ENCODE peak calls at places on chromosomes 12 and 14, in seven cellular contexts. Y is A549, L is ovary, O is HepG2, V is esophagus muscularis mucosa, C is tibial nerve, I is K562. J is an unnamed sample.

GRCh38 chr14:95490727-95491451 is 25.6 kb downstream of the SYNE3 start:
- DNase-seq in Y (no peak), L (no peak), O (no peak), V (no peak), C (peak), I (no peak), J (peak)

GRCh38 chr12:86719381-86719780 is 463.2 kb upstream of the MGAT4C start:
- DNase-seq in Y (no peak), L (no peak), O (no peak), V (no peak), C (no peak), I (no peak), J (no peak)

GRCh38 chr12:124630791-124631313 is 63.4 kb upstream of the NCOR2 start:
- DNase-seq in Y (no peak), L (no peak), O (no peak), V (no peak), C (no peak), I (no peak), J (no peak)

GRCh38 chr12:45547822-45548221 is 181.7 kb upstream of the ARID2 start:
- DNase-seq in Y (no peak), L (no peak), O (no peak), V (no peak), C (no peak), I (no peak), J (no peak)

GRCh38 chr14:32330356-32331226 is 1.5 kb downstream of the AKAP6 start:
- DNase-seq in Y (no peak), L (no peak), O (no peak), V (no peak), C (no peak), I (no peak), J (peak)

GRCh38 chr12:30002677-30003076 is 218.9 kb upstream of the TMTC1 start:
- DNase-seq in Y (no peak), L (no peak), O (no peak), V (no peak), C (no peak), I (no peak), J (no peak)

GRCh38 chr12:25072901-25073645 is 121.9 kb downstream of the DNAI7 start:
- DNase-seq in Y (no peak), L (no peak), O (no peak), V (no peak), C (no peak), I (no peak), J (no peak)

GRCh38 chr12:19546027-19546426 is 106.7 kb downstream of the AEBP2 start:
- DNase-seq in Y (no peak), L (no peak), O (no peak), V (no peak), C (peak), I (no peak), J (no peak)

GRCh38 chr12:27517961-27518668 is 5.9 kb upstream of the PPFIBP1 start:
- DNase-seq in Y (no peak), L (no peak), O (no peak), V (no peak), C (no peak), I (no peak), J (no peak)

GRCh38 chr12:81077329-81077685 is 572 bp upstream of the ACSS3 start:
- DNase-seq in Y (no peak), L (peak), O (peak), V (no peak), C (peak), I (no peak), J (no peak)

GRCh38 chr14:95519699-95520098 is 3.2 kb upstream of the SYNE3 start:
- DNase-seq in Y (no peak), L (no peak), O (no peak), V (no peak), C (peak), I (no peak), J (peak)

GRCh38 chr12:113723631-113724030 is 242.5 kb downstream of the RBM19 start:
- DNase-seq in Y (no peak), L (no peak), O (no peak), V (no peak), C (no peak), I (no peak), J (no peak)

GRCh38 chr12:124077730-124078129 is 104.7 kb downstream of the ZNF664 start:
- DNase-seq in Y (no peak), L (no peak), O (no peak), V (no peak), C (no peak), I (no peak), J (no peak)

GRCh38 chr14:55604900-55605418 is 25.0 kb downstream of the KTN1 start:
- DNase-seq in Y (no peak), L (no peak), O (no peak), V (no peak), C (no peak), I (no peak), J (no peak)

GRCh38 chr14:41830679-41831078 is 224.0 kb downstream of the LRFN5 start:
- DNase-seq in Y (no peak), L (peak), O (no peak), V (no peak), C (no peak), I (no peak), J (no peak)

GRCh38 chr12:62977419-62977818 is 42.5 kb upstream of the PPM1H start:
- DNase-seq in Y (no peak), L (no peak), O (no peak), V (no peak), C (no peak), I (no peak), J (peak)

GRCh38 chr12:14410841-14411569 is 45.5 kb downstream of the ATF7IP start:
- DNase-seq in Y (no peak), L (no peak), O (no peak), V (no peak), C (no peak), I (no peak), J (no peak)

GRCh38 chr12:111066744-111067437 is 146.5 kb upstream of the MYL2 start:
- DNase-seq in Y (peak), L (no peak), O (no peak), V (no peak), C (no peak), I (peak), J (no peak)

GRCh38 chr12:117587646-117588287 is 226.3 kb upstream of the NOS1 start:
- DNase-seq in Y (peak), L (peak), O (peak), V (no peak), C (peak), I (peak), J (peak)

GRCh38 chr12:59164991-59165718 is 244.9 kb upstream of the LRIG3 start:
- DNase-seq in Y (peak), L (no peak), O (peak), V (no peak), C (no peak), I (no peak), J (no peak)

GRCh38 chr12:2183556-2184541 is 131.1 kb downstream of the CACNA1C start:
- DNase-seq in Y (no peak), L (no peak), O (peak), V (no peak), C (peak), I (no peak), J (no peak)

GRCh38 chr12:53077030-53077429 is 2.2 kb downstream of the SPRYD3 start:
- DNase-seq in Y (no peak), L (no peak), O (no peak), V (no peak), C (no peak), I (no peak), J (no peak)

GRCh38 chr12:6347367-6348338 is 5.8 kb upstream of the TNFRSF1A start:
- DNase-seq in Y (no peak), L (peak), O (no peak), V (no peak), C (peak), I (no peak), J (no peak)

GRCh38 chr12:5429741-5430557 is 2.0 kb upstream of the NTF3 start:
- DNase-seq in Y (no peak), L (peak), O (no peak), V (peak), C (no peak), I (no peak), J (no peak)

GRCh38 chr12:75991753-75992152 is 39.8 kb downstream of the PHLDA1 start:
- DNase-seq in Y (no peak), L (no peak), O (no peak), V (no peak), C (no peak), I (no peak), J (no peak)

GRCh38 chr12:118514297-118514696 is 137.9 kb downstream of the SUDS3 start:
- DNase-seq in Y (no peak), L (no peak), O (no peak), V (no peak), C (no peak), I (no peak), J (no peak)

GRCh38 chr12:24561882-24562760 is 386.8 kb downstream of the BCAT1 start:
- DNase-seq in Y (peak), L (peak), O (no peak), V (no peak), C (peak), I (no peak), J (peak)

DNA sequence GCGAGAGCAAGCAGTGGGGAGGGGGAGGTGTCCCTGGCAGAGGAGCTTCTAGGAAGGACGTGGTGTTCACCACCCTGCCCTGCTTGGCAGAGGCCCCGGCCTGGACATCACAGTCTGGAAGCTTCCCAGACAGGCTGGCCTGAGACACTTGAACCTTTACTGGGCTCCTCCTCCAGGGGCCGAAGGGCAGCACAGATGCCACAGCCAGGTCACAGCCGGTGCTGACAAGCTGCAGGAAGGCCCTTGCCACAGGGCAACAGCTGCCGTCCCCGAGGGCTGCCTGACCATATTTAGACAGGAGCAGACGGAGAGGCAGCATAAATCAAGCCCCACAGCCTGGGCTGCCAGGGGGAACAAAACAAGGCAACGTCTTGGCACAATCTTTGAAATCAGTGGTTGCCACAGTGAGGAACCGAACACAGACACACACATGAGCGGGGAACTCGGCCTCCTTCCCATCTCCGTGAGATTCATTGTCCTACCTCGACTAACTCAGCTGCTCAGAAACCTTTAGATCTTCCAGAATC is 28.4 kb downstream of the PRIMA1 start:
- DNase-seq in Y (no peak), L (peak), O (no peak), V (no peak), C (no peak), I (no peak), J (peak)
- TF ChIP-seq EP300 in Y (no peak), L (no peak), O (no peak), V (no peak), C (peak), I (no peak), J (peak)

GRCh38 chr14:33715223-33715528 is 235.7 kb downstream of the EGLN3 start:
- DNase-seq in Y (no peak), L (no peak), O (no peak), V (no peak), C (no peak), I (no peak), J (no peak)
- H3K27ac ChIP-seq in Y (no peak), L (no peak), O (no peak), V (no peak), C (no peak), I (no peak), J (no peak)

GRCh38 chr12:119666900-119667576 is 895 bp upstream of the PRKAB1 start:
- DNase-seq in Y (no peak), L (no peak), O (no peak), V (no peak), C (no peak), I (no peak), J (no peak)

GRCh38 chr12:119666226-119666808 is 1.6 kb upstream of the PRKAB1 start:
- DNase-seq in Y (no peak), L (no peak), O (no peak), V (no peak), C (no peak), I (no peak), J (no peak)

GRCh38 chr12:119669744-119670472 is 2.0 kb downstream of the PRKAB1 start:
- DNase-seq in Y (no peak), L (no peak), O (peak), V (no peak), C (no peak), I (no peak), J (peak)

GRCh38 chr12:119668315-119668651 is 350 bp downstream of the PRKAB1 start:
- DNase-seq in Y (no peak), L (no peak), O (no peak), V (no peak), C (no peak), I (no peak), J (no peak)

DNA sequence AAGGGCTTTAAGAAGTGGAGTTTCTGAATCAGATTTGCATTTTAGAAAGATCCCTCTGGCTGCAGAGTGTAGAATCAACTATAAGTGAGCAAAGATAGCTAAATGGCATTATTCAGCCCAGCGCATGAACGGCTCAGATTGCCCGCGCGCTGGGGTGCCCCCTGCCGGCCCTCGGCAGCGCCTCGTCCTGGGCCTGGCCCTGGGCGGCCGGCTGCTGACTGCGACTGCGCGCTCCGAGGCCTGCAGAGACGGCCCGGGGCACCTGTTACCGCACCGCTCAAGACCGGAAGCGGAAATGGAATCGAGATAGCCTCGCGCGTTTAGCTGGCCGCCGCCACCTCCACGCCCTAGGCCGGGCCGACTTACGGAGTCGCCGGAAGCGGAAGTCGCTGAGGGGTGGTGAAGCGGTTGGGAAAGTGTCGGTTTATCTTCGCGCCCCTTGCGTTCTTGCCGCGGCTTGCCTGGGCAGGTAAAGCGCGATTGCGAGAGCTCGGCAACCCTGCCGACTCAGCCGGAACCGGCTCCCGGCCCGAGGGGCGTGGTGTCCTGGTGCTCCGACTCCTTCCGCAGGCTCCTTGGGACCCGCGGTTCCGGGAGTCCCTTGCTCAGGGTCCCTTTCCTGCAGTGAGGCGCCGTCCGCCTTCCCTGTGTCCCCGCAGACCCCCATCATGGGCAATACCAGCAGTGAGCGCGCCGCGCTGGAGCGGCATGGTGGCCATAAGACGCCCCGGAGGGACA is at the start of gene PRKAB1:
- DNase-seq in Y (peak), L (peak), O (peak), V (peak), C (peak), I (peak), J (peak)
- TF ChIP-seq EP300 in Y (no peak), L (no peak), O (no peak), V (no peak), C (peak), I (peak), J (no peak)

GRCh38 chr14:68247867-68248266 is 428.3 kb downstream of the RAD51B start:
- DNase-seq in Y (no peak), L (no peak), O (no peak), V (no peak), C (no peak), I (no peak), J (no peak)

GRCh38 chr14:68246074-68246980 is 426.7 kb downstream of the RAD51B start:
- DNase-seq in Y (no peak), L (no peak), O (no peak), V (no peak), C (no peak), I (no peak), J (no peak)

GRCh38 chr14:68249534-68250517 is 430.2 kb downstream of the RAD51B start:
- DNase-seq in Y (no peak), L (no peak), O (no peak), V (no peak), C (no peak), I (no peak), J (no peak)

GRCh38 chr14:68247281-68247680 is 427.7 kb downstream of the RAD51B start:
- DNase-seq in Y (no peak), L (no peak), O (no peak), V (no peak), C (no peak), I (no peak), J (no peak)

DNA sequence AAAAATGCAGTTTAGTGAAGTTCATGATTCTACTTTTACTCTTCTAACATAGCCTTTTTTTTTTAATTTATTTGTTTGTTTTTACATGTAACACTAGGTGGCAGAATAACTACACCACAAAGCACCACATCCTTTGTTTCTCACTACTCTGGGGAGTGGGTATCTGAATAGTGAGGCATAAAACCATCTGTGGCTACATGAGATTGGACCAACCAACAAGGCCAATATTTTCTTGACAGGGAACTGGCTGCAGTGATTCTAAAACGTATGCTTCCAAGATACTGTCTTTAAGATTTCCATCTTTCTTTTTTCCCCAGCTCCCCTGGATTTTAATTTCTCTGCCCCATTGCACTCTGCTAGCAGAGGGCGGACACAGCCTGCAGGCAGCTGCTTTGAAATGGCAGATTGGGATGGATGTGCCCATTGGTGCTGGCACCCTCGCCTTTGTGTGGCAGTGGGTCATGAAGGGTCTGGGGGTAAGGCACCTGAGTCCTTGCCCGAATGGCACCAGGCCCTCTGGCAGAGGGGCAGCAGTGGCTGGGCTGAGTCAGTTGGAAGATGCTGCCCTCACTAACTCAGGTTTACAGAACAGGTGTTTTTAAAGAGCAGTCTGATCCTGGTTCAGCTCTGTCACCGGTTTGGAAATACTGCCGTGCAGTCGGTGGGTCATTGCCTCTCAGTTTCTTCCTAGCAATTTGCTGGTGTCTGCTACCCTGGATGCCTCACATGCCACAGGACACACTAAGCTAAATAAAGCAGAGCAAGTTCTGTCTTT is 429.1 kb downstream of the RAD51B start:
- DNase-seq in Y (peak), L (peak), O (peak), V (no peak), C (no peak), I (no peak), J (no peak)
- H3K27ac ChIP-seq in Y (peak), L (peak), O (no peak), V (peak), C (peak), I (no peak), J (peak)

GRCh38 chr12:79019672-79020071 is 155.1 kb downstream of the SYT1 start:
- DNase-seq in Y (no peak), L (no peak), O (no peak), V (no peak), C (no peak), I (no peak), J (no peak)

GRCh38 chr12:79021021-79021420 is 156.4 kb downstream of the SYT1 start:
- DNase-seq in Y (no peak), L (no peak), O (no peak), V (no peak), C (no peak), I (no peak), J (no peak)

GRCh38 chr12:79023261-79023660 is 158.7 kb downstream of the SYT1 start:
- DNase-seq in Y (no peak), L (no peak), O (no peak), V (no peak), C (no peak), I (no peak), J (no peak)

GRCh38 chr12:79023784-79024183 is 159.2 kb downstream of the SYT1 start:
- DNase-seq in Y (no peak), L (no peak), O (no peak), V (no peak), C (no peak), I (no peak), J (no peak)

DNA sequence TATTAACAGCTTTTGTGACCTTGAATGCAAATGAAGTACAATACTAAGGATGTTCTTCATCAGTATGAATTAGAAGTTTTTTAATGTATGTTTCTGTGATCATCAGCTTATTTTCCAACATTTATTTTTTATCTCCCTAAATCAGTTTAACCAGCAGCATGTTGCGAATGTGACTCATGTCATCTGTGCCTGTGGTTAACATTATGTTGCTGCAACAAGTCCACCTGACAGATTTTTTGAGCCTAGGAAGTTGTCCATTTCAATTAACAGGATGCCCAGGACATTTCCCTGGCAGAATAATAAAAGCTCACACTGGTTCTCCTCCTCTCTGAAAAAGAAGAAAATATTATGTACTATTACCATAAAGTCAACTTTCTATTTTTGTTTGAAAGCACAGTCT is 155.5 kb downstream of the SYT1 start:
- DNase-seq in Y (no peak), L (no peak), O (no peak), V (no peak), C (no peak), I (no peak), J (no peak)
- TF ChIP-seq EP300 in Y (no peak), L (no peak), O (no peak), V (no peak), C (no peak), I (no peak), J (no peak)

GRCh38 chr14:102500724-102501123 is 8.9 kb downstream of the ANKRD9 start:
- DNase-seq in Y (no peak), L (no peak), O (no peak), V (no peak), C (no peak), I (no peak), J (no peak)
- H3K27ac ChIP-seq in Y (no peak), L (no peak), O (no peak), V (peak), C (peak), I (peak), J (peak)

J was measured in transverse colon.